ENCODE peak calls at places on chromosomes 16 and 17, in seven cellular contexts. J is non-pigmented ciliary epithelial cell, Q is HEK293T, W is epithelial cell of esophagus, M is activated B cell treated with CpG ODN at 0.5 μM for 24 hours, V is HFFc6, O is AG10803. Y is an unnamed sample.

GRCh38 chr17:38605852-38606645 is at the start of gene SRCIN1:
- DNase-seq in V (no peak), M (peak), W (peak), J (no peak), Q (peak), O (no peak), Y (peak)

GRCh38 chr17:83174859-83175550 is 95.6 kb downstream of the METRNL start:
- DNase-seq in V (no peak), M (no peak), Q (no peak), J (no peak), O (peak), W (no peak), Y (no peak)

GRCh38 chr17:36755586-36755985 is 154.2 kb downstream of the MRM1 start:
- DNase-seq in M (no peak), O (no peak), W (peak), V (no peak), Q (peak), J (no peak), Y (peak)

GRCh38 chr17:82866521-82867214 is 26.8 kb upstream of the ZNF750 start:
- DNase-seq in W (peak), V (peak), O (peak), Q (no peak), M (no peak), J (peak), Y (peak)

GRCh38 chr17:6505425-6506142 is 50.8 kb downstream of the PITPNM3 start:
- DNase-seq in Q (no peak), M (no peak), V (peak), W (peak), J (peak), O (peak), Y (peak)

GRCh38 chr16:58511933-58512815 is 3.1 kb upstream of the SETD6 start:
- DNase-seq in V (peak), W (peak), M (peak), Q (peak), O (peak), J (no peak), Y (peak)

GRCh38 chr16:67279296-67280089 is at the start of gene PLEKHG4:
- DNase-seq in J (no peak), O (peak), W (peak), V (peak), M (peak), Q (peak), Y (peak)

GRCh38 chr16:876523-877241 is 76.1 kb upstream of the GNG13 start:
- DNase-seq in O (no peak), J (no peak), W (no peak), V (no peak), M (no peak), Q (no peak), Y (no peak)

GRCh38 chr16:12961621-12962020 is 60.2 kb downstream of the SHISA9 start:
- DNase-seq in M (no peak), W (no peak), Q (no peak), O (no peak), V (no peak), J (no peak), Y (no peak)

GRCh38 chr16:83899272-83899897 is 470 bp downstream of the MLYCD start:
- DNase-seq in O (peak), Q (peak), V (peak), J (no peak), M (no peak), W (peak), Y (peak)

GRCh38 chr16:30715777-30716445 is 16.9 kb downstream of the SRCAP start:
- DNase-seq in V (peak), M (no peak), Q (no peak), W (peak), J (no peak), O (peak), Y (peak)

GRCh38 chr16:73390936-73391335 is 343.0 kb upstream of the ZFHX3 start:
- DNase-seq in M (no peak), W (no peak), O (peak), Q (no peak), V (peak), J (no peak), Y (peak)

GRCh38 chr16:84806256-84806889 is 13.4 kb upstream of the CRISPLD2 start:
- DNase-seq in V (peak), Q (peak), M (no peak), O (peak), J (peak), W (no peak), Y (peak)

GRCh38 chr16:68802190-68802589 is 41.1 kb upstream of the TANGO6 start:
- DNase-seq in O (peak), Q (no peak), M (no peak), W (peak), V (peak), J (peak), Y (peak)

GRCh38 chr17:27226611-27227234 is 67.2 kb upstream of the WSB1 start:
- DNase-seq in J (no peak), V (peak), O (peak), Q (no peak), M (no peak), W (peak), Y (peak)

GRCh38 chr16:84186685-84187437 is at the start of gene TAF1C:
- DNase-seq in O (peak), V (peak), J (peak), M (peak), Q (peak), W (peak), Y (peak)

GRCh38 chr17:19933221-19933620 is 44.4 kb downstream of the AKAP10 start:
- DNase-seq in V (no peak), J (no peak), O (no peak), Q (no peak), M (no peak), W (no peak), Y (peak)

GRCh38 chr16:88373211-88373610 is 9.5 kb upstream of the ZNF469 start:
- DNase-seq in O (no peak), W (no peak), M (no peak), V (no peak), Q (no peak), J (no peak), Y (no peak)

GRCh38 chr17:73657473-73658116 is 13.3 kb upstream of the SDK2 start:
- DNase-seq in Q (peak), J (no peak), M (no peak), V (no peak), O (no peak), W (peak), Y (no peak)

GRCh38 chr16:1102921-1103648 is 7.0 kb upstream of the C1QTNF8 start:
- DNase-seq in Q (peak), V (peak), M (peak), W (peak), O (peak), J (no peak), Y (peak)

GRCh38 chr17:14604920-14605599 is 304.2 kb downstream of the HS3ST3B1 start:
- DNase-seq in O (no peak), W (no peak), V (no peak), Q (no peak), M (no peak), J (no peak), Y (no peak)

Y was measured in EL.